ENCODE peak calls at places on chromosomes 1 and 21, in six cellular contexts. C is iPS DF 19.7; F is lung microvascular endothelial cell; U is central memory CD4-positive, alpha-beta T cell; Z is NCI-H748 treated with DMSO at 0.1 percent for 48 hours; N is fibroblast of mammary gland. X is an unnamed sample.
A peak's percentile ranks its signal among the peaks of the same experiment; 100 is the strongest.

GRCh38 chr1:101843160-101843559 is 153.6 kb downstream of the OLFM3 start:
- DNase-seq in C (peak; percentile 70), F (no peak), U (no peak), Z (no peak), N (no peak), X (no peak)

GRCh38 chr1:16055613-16056520 is 12.3 kb downstream of the CLCNKB start:
- DNase-seq in C (peak; percentile 64), F (peak; percentile 86), U (peak; percentile 77), Z (peak; percentile 66), N (peak; percentile 67), X (peak; percentile 88)

GRCh38 chr1:171403396-171403795 is 81.9 kb upstream of the PRRC2C start:
- DNase-seq in C (no peak), F (no peak), U (no peak), Z (no peak), N (peak; percentile 26), X (no peak)

GRCh38 chr1:173590557-173590956 is 12.3 kb downstream of the SLC9C2 start:
- DNase-seq in C (no peak), F (no peak), U (no peak), Z (no peak), N (no peak), X (no peak)

GRCh38 chr21:16709866-16710550 is 802.8 kb upstream of the CXADR start:
- DNase-seq in C (no peak), F (no peak), U (no peak), Z (no peak), N (peak; percentile 86), X (no peak)

GRCh38 chr1:147748687-147749350 is 11.6 kb downstream of the GJA5 start:
- DNase-seq in C (no peak), F (no peak), U (no peak), Z (no peak), N (peak; percentile 41), X (no peak)

GRCh38 chr1:44786138-44786840 is 1.7 kb downstream of the BEST4 start:
- DNase-seq in C (no peak), F (peak; percentile 80), U (peak; percentile 76), Z (no peak), N (peak; percentile 58), X (peak; percentile 81)

GRCh38 chr1:145751491-145752021 is 32.3 kb downstream of the CD160 start:
- DNase-seq in C (no peak), F (peak; percentile 46), U (no peak), Z (no peak), N (peak; percentile 98), X (no peak)

GRCh38 chr1:167529829-167530474 is 11.6 kb upstream of the CD247 start:
- DNase-seq in C (no peak), F (no peak), U (no peak), Z (no peak), N (peak; percentile 37), X (no peak)

GRCh38 chr1:198185101-198185500 is 28.3 kb downstream of the NEK7 start:
- DNase-seq in C (no peak), F (no peak), U (no peak), Z (no peak), N (no peak), X (no peak)

GRCh38 chr1:116538527-116538926 is 32.3 kb downstream of the CD58 start:
- DNase-seq in C (no peak), F (no peak), U (no peak), Z (no peak), N (peak; percentile 84), X (peak; percentile 39)